ENCODE peak calls at places on chromosomes 16 and 17, in seven cellular contexts. U is mesenchymal stem cell, X is H1, Q is mesendoderm, K is trophoblast cell, E is neuronal stem cell, H is H9. R is an unnamed sample.

GRCh38 chr17:2101448-2102257 is 46.8 kb downstream of the HIC1 start:
- DNase-seq in X (no peak), K (peak; percentile 35), Q (no peak), E (no peak), U (no peak), H (no peak), R (no peak)

GRCh38 chr17:45113424-45113754 is 18.9 kb downstream of the PLCD3 start:
- DNase-seq in Q (no peak), U (no peak), X (no peak), K (no peak), E (no peak), H (no peak), R (no peak)

GRCh38 chr17:47815106-47815918 is 6.3 kb downstream of the OSBPL7 start:
- DNase-seq in K (no peak), H (no peak), E (no peak), Q (no peak), X (no peak), U (no peak), R (no peak)

GRCh38 chr16:10729649-10730048 is 14.0 kb upstream of the NUBP1 start:
- DNase-seq in H (no peak), E (no peak), K (no peak), U (no peak), X (no peak), Q (peak; percentile 42), R (peak; percentile 38)

GRCh38 chr17:73343168-73343634 is 31.4 kb upstream of the CDC42EP4 start:
- DNase-seq in E (peak; percentile 95), U (peak; percentile 85), K (no peak), X (peak; percentile 81), H (peak; percentile 94), Q (peak; percentile 96), R (peak; percentile 88)

GRCh38 chr17:67109111-67109510 is 64.8 kb downstream of the CACNG1 start:
- DNase-seq in X (no peak), U (no peak), K (no peak), Q (no peak), H (no peak), E (no peak), R (no peak)

GRCh38 chr17:1834378-1835149 is 4.8 kb downstream of the RPA1 start:
- DNase-seq in Q (no peak), U (no peak), H (no peak), K (no peak), X (no peak), E (no peak), R (no peak)

GRCh38 chr17:56679148-56679766 is 85.8 kb downstream of the NOG start:
- DNase-seq in U (peak; percentile 57), K (no peak), X (no peak), H (no peak), E (peak; percentile 46), Q (peak; percentile 67), R (peak; percentile 56)

GRCh38 chr17:37399404-37399803 is 7.2 kb downstream of the ACACA start:
- DNase-seq in K (peak; percentile 13), Q (no peak), X (no peak), H (no peak), U (no peak), E (no peak), R (peak; percentile 19)

GRCh38 chr17:80847506-80848230 is 144.0 kb upstream of the CHMP6 start:
- DNase-seq in Q (no peak), X (no peak), U (no peak), H (no peak), K (no peak), E (no peak), R (no peak)

GRCh38 chr17:68865584-68865983 is 89.6 kb downstream of the ABCA8 start:
- DNase-seq in K (no peak), U (no peak), H (no peak), Q (no peak), X (no peak), E (no peak), R (no peak)

GRCh38 chr17:44990994-44991393 is 22.9 kb upstream of the C1QL1 start:
- DNase-seq in H (no peak), X (no peak), U (no peak), E (no peak), Q (no peak), K (no peak), R (no peak)

GRCh38 chr16:21599994-21600773 is 807 bp downstream of the METTL9 start:
- DNase-seq in E (no peak), H (peak; percentile 33), K (peak; percentile 55), U (peak; percentile 53), X (no peak), Q (peak; percentile 28), R (peak; percentile 46)

GRCh38 chr17:66654764-66655163 is 180.2 kb upstream of the CACNG5 start:
- DNase-seq in U (no peak), K (no peak), X (no peak), Q (no peak), H (no peak), E (no peak), R (no peak)

GRCh38 chr17:3603119-3603869 is 5.9 kb downstream of the TRPV1 start:
- DNase-seq in E (no peak), K (peak; percentile 17), Q (no peak), H (no peak), U (peak; percentile 34), X (no peak), R (peak; percentile 84)

GRCh38 chr16:12459401-12459791 is 344.3 kb downstream of the CPPED1 start:
- DNase-seq in U (no peak), K (no peak), H (no peak), Q (no peak), E (no peak), X (no peak), R (no peak)

GRCh38 chr17:38898812-38899348 is 26.5 kb upstream of the LASP1NB start:
- DNase-seq in Q (no peak), X (no peak), H (no peak), K (no peak), U (no peak), E (no peak), R (no peak)

GRCh38 chr17:76343106-76343505 is 10.6 kb downstream of the PRPSAP1 start:
- DNase-seq in X (no peak), Q (no peak), U (no peak), H (no peak), K (peak; percentile 98), E (no peak), R (no peak)

GRCh38 chr17:81512984-81513668 is 527 bp upstream of the ACTG1 start:
- DNase-seq in H (peak; percentile 90), E (peak; percentile 74), X (no peak), K (no peak), Q (peak; percentile 87), U (peak; percentile 72), R (peak; percentile 43)

GRCh38 chr16:3769013-3769412 is 51.7 kb upstream of the TRAP1 start:
- DNase-seq in K (no peak), U (no peak), E (no peak), H (peak; percentile 9), X (no peak), Q (no peak), R (no peak)

GRCh38 chr17:29027521-29027920 is 15.4 kb upstream of the PIPOX start:
- DNase-seq in E (no peak), H (no peak), U (no peak), X (no peak), K (no peak), Q (no peak), R (no peak)

GRCh38 chr17:77641718-77642117 is 316.8 kb upstream of the TNRC6C start:
- DNase-seq in X (no peak), Q (no peak), E (no peak), U (no peak), H (no peak), K (no peak), R (no peak)

GRCh38 chr16:87740441-87740840 is 25.3 kb downstream of the KLHDC4 start:
- DNase-seq in Q (no peak), E (no peak), X (no peak), U (no peak), K (no peak), H (no peak), R (peak; percentile 21)

GRCh38 chr17:61661135-61661534 is 70.1 kb upstream of the NACA2 start:
- DNase-seq in E (no peak), K (no peak), U (no peak), H (no peak), Q (no peak), X (no peak), R (no peak)

GRCh38 chr16:56257666-56258359 is 66.5 kb downstream of the GNAO1 start:
- DNase-seq in H (no peak), E (no peak), Q (no peak), K (no peak), X (no peak), U (no peak), R (no peak)

GRCh38 chr17:5419959-5420653 is at the start of gene RPAIN:
- DNase-seq in U (no peak), K (no peak), X (peak; percentile 87), E (no peak), H (peak; percentile 94), Q (peak; percentile 95), R (peak; percentile 80)

GRCh38 chr16:56814537-56815432 is 50.2 kb upstream of the SLC12A3 start:
- DNase-seq in E (no peak), K (peak; percentile 71), U (peak; percentile 44), Q (peak; percentile 16), X (no peak), H (no peak), R (no peak)

GRCh38 chr17:16512011-16512410 is 20.0 kb upstream of the LRRC75A start:
- DNase-seq in Q (peak; percentile 59), E (no peak), X (no peak), K (no peak), U (no peak), H (peak; percentile 51), R (no peak)
- H3K23ac ChIP-seq in Q (no peak overlapping the region), E (no peak overlapping the region), X (no peak overlapping the region), K (no peak overlapping the region), U (no peak overlapping the region), H (no peak overlapping the region), R (no peak overlapping the region)

GRCh38 chr17:78991017-78991783 is 11.5 kb upstream of the LGALS3BP start:
- DNase-seq in H (no peak), Q (no peak), E (no peak), U (no peak), K (no peak), X (no peak), R (no peak)
- H3K23ac ChIP-seq in H (no peak overlapping the region), Q (no peak overlapping the region), E (no peak overlapping the region), U (no peak overlapping the region), K (no peak overlapping the region), X (no peak overlapping the region), R (no peak overlapping the region)

DNA sequence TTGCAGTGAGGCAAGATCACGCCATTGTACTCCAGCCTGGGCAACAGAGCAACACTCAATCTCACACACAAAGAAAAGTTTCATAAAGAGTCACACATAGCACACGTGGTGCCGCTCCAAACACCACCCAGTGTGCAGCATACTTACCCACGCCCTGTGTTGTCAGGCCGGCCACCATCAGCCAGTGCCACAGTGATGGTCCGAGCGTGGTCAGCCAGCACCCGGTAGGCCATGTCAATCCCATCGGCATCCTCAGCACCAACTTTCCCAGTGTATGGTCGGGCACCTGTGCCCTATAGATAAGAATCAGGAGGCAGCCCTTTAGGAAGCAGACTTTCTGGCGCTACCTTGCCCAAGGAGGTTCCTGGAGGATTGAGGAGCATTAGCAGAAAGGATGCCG is 17.7 kb upstream of the EXOSC6 start:
- DNase-seq in H (no peak), E (no peak), X (no peak), K (no peak), U (no peak), Q (no peak), R (no peak)
- H3K23ac ChIP-seq in H (no peak overlapping the region), E (peak overlapping the region; percentile 66), X (no peak overlapping the region), K (no peak overlapping the region), U (no peak overlapping the region), Q (no peak overlapping the region), R (no peak overlapping the region)

DNA sequence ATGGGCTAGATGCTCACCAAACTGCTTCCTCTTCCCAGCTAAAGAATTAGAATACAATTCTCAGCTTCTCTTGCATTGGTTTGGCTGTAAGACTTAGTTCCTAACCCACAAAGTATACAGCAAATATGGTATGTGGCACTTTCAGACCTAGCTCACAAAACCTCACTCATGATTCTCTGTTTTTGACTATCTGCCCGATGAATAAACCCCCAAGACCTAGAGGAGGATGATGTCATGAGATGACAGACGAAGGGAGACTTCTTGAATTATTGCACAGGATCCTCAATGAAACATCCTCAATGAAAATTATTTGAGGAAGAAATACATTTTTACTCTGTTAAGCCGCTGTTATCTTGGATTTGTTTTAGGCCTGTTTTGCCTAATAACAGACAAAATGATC is 14.3 kb downstream of the CNOT1 start:
- DNase-seq in K (no peak), X (no peak), H (no peak), Q (no peak), E (no peak), U (no peak), R (peak; percentile 63)
- H3K23ac ChIP-seq in K (no peak overlapping the region), X (no peak overlapping the region), H (no peak overlapping the region), Q (no peak overlapping the region), E (no peak overlapping the region), U (no peak overlapping the region), R (no peak overlapping the region)